ENCODE peak calls at places on chromosome 7, in five cellular contexts. One of them, this sample, is unnamed.

GRCh38 chr7:16919440-16919839 is 37.7 kb upstream of the AGR3 start:
- DNase-seq in T-cell: no peak
- DNase-seq in amniotic stem cell: no peak
- DNase-seq in GM13976: no peak
- DNase-seq in head of caudate nucleus: no peak
- DNase-seq in this sample: no peak

GRCh38 chr7:5591547-5591899 is 167.9 kb upstream of the TNRC18 start:
- DNase-seq in T-cell: no peak
- DNase-seq in GM13976: no peak
- DNase-seq in head of caudate nucleus: no peak
- DNase-seq in amniotic stem cell: peak
- DNase-seq in this sample: no peak

GRCh38 chr7:101882595-101883564 is 65.5 kb downstream of the CUX1 start:
- DNase-seq in T-cell: no peak
- DNase-seq in head of caudate nucleus: peak
- DNase-seq in GM13976: no peak
- DNase-seq in amniotic stem cell: peak
- DNase-seq in this sample: no peak

GRCh38 chr7:43585521-43585920 is 2.6 kb downstream of the STK17A start:
- DNase-seq in GM13976: no peak
- DNase-seq in head of caudate nucleus: no peak
- DNase-seq in T-cell: no peak
- DNase-seq in amniotic stem cell: no peak
- DNase-seq in this sample: no peak

GRCh38 chr7:101733713-101734475 is 83.5 kb upstream of the CUX1 start:
- DNase-seq in T-cell: no peak
- DNase-seq in amniotic stem cell: no peak
- DNase-seq in head of caudate nucleus: no peak
- DNase-seq in GM13976: peak
- DNase-seq in this sample: peak

GRCh38 chr7:77923419-77923818 is 124.8 kb downstream of the PHTF2 start:
- DNase-seq in T-cell: no peak
- DNase-seq in amniotic stem cell: no peak
- DNase-seq in head of caudate nucleus: no peak
- DNase-seq in GM13976: no peak
- DNase-seq in this sample: no peak

GRCh38 chr7:136114966-136115762 is 138.0 kb upstream of the MTPN start:
- DNase-seq in head of caudate nucleus: peak
- DNase-seq in GM13976: peak
- DNase-seq in T-cell: peak
- DNase-seq in amniotic stem cell: peak
- DNase-seq in this sample: peak

GRCh38 chr7:49597805-49598204 is 175.6 kb upstream of the VWC2 start:
- DNase-seq in head of caudate nucleus: no peak
- DNase-seq in T-cell: no peak
- DNase-seq in GM13976: no peak
- DNase-seq in amniotic stem cell: no peak
- DNase-seq in this sample: no peak

GRCh38 chr7:136045992-136046391 is 68.8 kb upstream of the MTPN start:
- DNase-seq in T-cell: no peak
- DNase-seq in GM13976: no peak
- DNase-seq in amniotic stem cell: no peak
- DNase-seq in head of caudate nucleus: no peak
- DNase-seq in this sample: no peak

GRCh38 chr7:13457790-13458189 is 531.7 kb downstream of the ETV1 start:
- DNase-seq in amniotic stem cell: no peak
- DNase-seq in T-cell: no peak
- DNase-seq in head of caudate nucleus: no peak
- DNase-seq in GM13976: no peak
- DNase-seq in this sample: no peak

GRCh38 chr7:2261611-2262010 is 19.6 kb downstream of the NUDT1 start:
- DNase-seq in GM13976: peak
- DNase-seq in T-cell: peak
- DNase-seq in amniotic stem cell: no peak
- DNase-seq in head of caudate nucleus: no peak
- DNase-seq in this sample: no peak

GRCh38 chr7:116499168-116500070 is at the start of gene CAV2:
- DNase-seq in GM13976: peak
- DNase-seq in T-cell: no peak
- DNase-seq in amniotic stem cell: no peak
- DNase-seq in head of caudate nucleus: peak
- DNase-seq in this sample: peak

GRCh38 chr7:69678794-69679103 is 80.5 kb downstream of the AUTS2 start:
- DNase-seq in amniotic stem cell: no peak
- DNase-seq in GM13976: no peak
- DNase-seq in T-cell: no peak
- DNase-seq in head of caudate nucleus: no peak
- DNase-seq in this sample: no peak

GRCh38 chr7:32216759-32217158 is 146.6 kb upstream of the PDE1C start:
- DNase-seq in head of caudate nucleus: no peak
- DNase-seq in GM13976: no peak
- DNase-seq in T-cell: no peak
- DNase-seq in amniotic stem cell: no peak
- DNase-seq in this sample: no peak

GRCh38 chr7:145848691-145849090 is 267.9 kb upstream of the CNTNAP2 start:
- DNase-seq in amniotic stem cell: no peak
- DNase-seq in GM13976: no peak
- DNase-seq in T-cell: no peak
- DNase-seq in head of caudate nucleus: no peak
- DNase-seq in this sample: peak

GRCh38 chr7:50304158-50304910 is at the start of gene IKZF1:
- DNase-seq in GM13976: peak
- DNase-seq in T-cell: peak
- DNase-seq in head of caudate nucleus: peak
- DNase-seq in amniotic stem cell: no peak
- DNase-seq in this sample: peak

GRCh38 chr7:3461923-3462322 is 160.9 kb downstream of the SDK1 start:
- DNase-seq in amniotic stem cell: no peak
- DNase-seq in GM13976: no peak
- DNase-seq in head of caudate nucleus: no peak
- DNase-seq in T-cell: peak
- DNase-seq in this sample: no peak

GRCh38 chr7:33776791-33777190 is 128.5 kb upstream of the BMPER start:
- DNase-seq in head of caudate nucleus: no peak
- DNase-seq in amniotic stem cell: no peak
- DNase-seq in T-cell: no peak
- DNase-seq in GM13976: no peak
- DNase-seq in this sample: no peak

GRCh38 chr7:151632750-151633515 is 113.2 kb upstream of the RHEB start:
- DNase-seq in head of caudate nucleus: peak
- DNase-seq in amniotic stem cell: no peak
- DNase-seq in T-cell: peak
- DNase-seq in GM13976: peak
- DNase-seq in this sample: peak

GRCh38 chr7:138864667-138865066 is 66.7 kb upstream of the ATP6V0A4 start:
- DNase-seq in amniotic stem cell: no peak
- DNase-seq in GM13976: no peak
- DNase-seq in head of caudate nucleus: no peak
- DNase-seq in T-cell: no peak
- DNase-seq in this sample: no peak

GRCh38 chr7:124171068-124171467 is 138.2 kb upstream of the TMEM229A start:
- DNase-seq in GM13976: no peak
- DNase-seq in head of caudate nucleus: peak
- DNase-seq in amniotic stem cell: no peak
- DNase-seq in T-cell: no peak
- DNase-seq in this sample: no peak

GRCh38 chr7:51471199-51472016 is 154.8 kb upstream of the COBL start:
- DNase-seq in amniotic stem cell: no peak
- DNase-seq in T-cell: no peak
- DNase-seq in head of caudate nucleus: peak
- DNase-seq in GM13976: no peak
- DNase-seq in this sample: peak

GRCh38 chr7:19747740-19748339 is 25.6 kb downstream of the TMEM196 start:
- DNase-seq in GM13976: peak
- DNase-seq in amniotic stem cell: no peak
- DNase-seq in T-cell: no peak
- DNase-seq in head of caudate nucleus: no peak
- DNase-seq in this sample: no peak

GRCh38 chr7:154302380-154302779 is 250.2 kb downstream of the DPP6 start:
- DNase-seq in head of caudate nucleus: no peak
- DNase-seq in amniotic stem cell: no peak
- DNase-seq in T-cell: no peak
- DNase-seq in GM13976: no peak
- DNase-seq in this sample: no peak

GRCh38 chr7:133431134-133431711 is 178.3 kb downstream of the EXOC4 start:
- DNase-seq in head of caudate nucleus: no peak
- DNase-seq in GM13976: no peak
- DNase-seq in amniotic stem cell: no peak
- DNase-seq in T-cell: no peak
- DNase-seq in this sample: no peak

GRCh38 chr7:137462074-137462715 is 118.7 kb upstream of the PTN start:
- DNase-seq in head of caudate nucleus: no peak
- DNase-seq in T-cell: no peak
- DNase-seq in GM13976: no peak
- DNase-seq in amniotic stem cell: peak
- DNase-seq in this sample: no peak

GRCh38 chr7:102258749-102259107 is 27.9 kb upstream of the SH2B2 start:
- DNase-seq in T-cell: no peak
- DNase-seq in head of caudate nucleus: no peak
- DNase-seq in amniotic stem cell: no peak
- DNase-seq in GM13976: no peak
- DNase-seq in this sample: no peak

GRCh38 chr7:146826338-146826737 is 709.7 kb downstream of the CNTNAP2 start:
- DNase-seq in T-cell: no peak
- DNase-seq in amniotic stem cell: no peak
- DNase-seq in head of caudate nucleus: no peak
- DNase-seq in GM13976: no peak
- DNase-seq in this sample: peak

GRCh38 chr7:44738031-44738730 is 10.5 kb upstream of the ZMIZ2 start:
- DNase-seq in T-cell: no peak
- DNase-seq in GM13976: no peak
- DNase-seq in head of caudate nucleus: no peak
- DNase-seq in amniotic stem cell: no peak
- DNase-seq in this sample: no peak

This sample was measured in H9.